ENCODE peak calls at places on chromosomes 3 and 15, in nine cellular contexts. C is HEK293T; G is naive thymus-derived CD8-positive, alpha-beta T cell; D is H4; R is A673; Z is hypothalamus; M is stimulated activated CD8-positive, alpha-beta memory T cell treated with anti-CD3 and anti-CD28 coated beads, Interleukin-4, amount 100 ng/mL, for 4 hours; B is aorta; E is GM20000. Q is an unnamed sample.

GRCh38 chr3:88113311-88114162 is 36.2 kb upstream of the C3orf38 start:
- DNase-seq in C (peak), G (peak), D (peak), R (peak), Z (no peak), M (peak), B (no peak), E (peak), Q (peak)

GRCh38 chr15:68500363-68501317 is 68.7 kb upstream of the ITGA11 start:
- DNase-seq in C (no peak), G (no peak), D (no peak), R (no peak), Z (no peak), M (no peak), B (no peak), E (no peak), Q (no peak)

GRCh38 chr3:49839193-49839809 is 17.1 kb downstream of the TRAIP start:
- DNase-seq in C (peak), G (peak), D (peak), R (peak), Z (peak), M (peak), B (peak), E (peak), Q (peak)

GRCh38 chr3:177781686-177782161 is 584.4 kb upstream of the TBL1XR1 start:
- DNase-seq in C (no peak), G (no peak), D (peak), R (peak), Z (no peak), M (no peak), B (no peak), E (no peak), Q (no peak)

GRCh38 chr3:88779482-88779881 is 327.9 kb upstream of the EPHA3 start:
- DNase-seq in C (no peak), G (no peak), D (no peak), R (no peak), Z (no peak), M (no peak), B (no peak), E (no peak), Q (no peak)

GRCh38 chr3:174382876-174383275 is 476.3 kb upstream of the NAALADL2 start:
- DNase-seq in C (no peak), G (no peak), D (no peak), R (no peak), Z (no peak), M (no peak), B (no peak), E (no peak), Q (no peak)

GRCh38 chr3:116378077-116378476 is 67.2 kb downstream of the LSAMP start:
- DNase-seq in C (no peak), G (no peak), D (no peak), R (no peak), Z (no peak), M (no peak), B (no peak), E (no peak), Q (no peak)

GRCh38 chr3:12810013-12810780 is 13.7 kb downstream of the CAND2 start:
- DNase-seq in C (peak), G (peak), D (peak), R (peak), Z (peak), M (peak), B (peak), E (peak), Q (peak)

GRCh38 chr3:174342941-174343431 is 516.1 kb upstream of the NAALADL2 start:
- DNase-seq in C (no peak), G (no peak), D (no peak), R (no peak), Z (no peak), M (no peak), B (no peak), E (no peak), Q (no peak)

GRCh38 chr3:15809313-15809712 is 11.5 kb upstream of the ANKRD28 start:
- DNase-seq in C (no peak), G (no peak), D (no peak), R (no peak), Z (no peak), M (no peak), B (no peak), E (no peak), Q (no peak)

GRCh38 chr3:49018707-49019006 is 277 bp upstream of the DALRD3 start:
- DNase-seq in C (no peak), G (no peak), D (no peak), R (no peak), Z (no peak), M (no peak), B (no peak), E (no peak), Q (no peak)

GRCh38 chr3:170622369-170623159 is 36.7 kb upstream of the SLC7A14 start:
- DNase-seq in C (no peak), G (no peak), D (peak), R (peak), Z (no peak), M (no peak), B (no peak), E (no peak), Q (no peak)

GRCh38 chr15:96076350-96076749 is 254.2 kb upstream of the NR2F2 start:
- DNase-seq in C (no peak), G (no peak), D (no peak), R (no peak), Z (no peak), M (no peak), B (no peak), E (no peak), Q (no peak)

GRCh38 chr15:66095871-66096710 is 157.5 kb downstream of the MEGF11 start:
- DNase-seq in C (no peak), G (no peak), D (no peak), R (no peak), Z (no peak), M (no peak), B (no peak), E (no peak), Q (no peak)

Q was measured in GM13977.